ENCODE peak calls at places on chromosomes 3 and 15, in eight cellular contexts. E is COR-L47; T is CD4-positive, alpha-beta memory T cell; L is stimulated activated naive CD8-positive, alpha-beta T cell treated with anti-CD3 and anti-CD28 coated beads, Interleukin-15, amount 100 ng/mL, for 72 hours; N is NCI-H345; J is suprapubic skin; W is foreskin fibroblast; D is NCI-H1092. P is an unnamed sample.

GRCh38 chr3:124800511-124801374 is 70.5 kb downstream of the UMPS start:
- DNase-seq in T (no peak), L (no peak), D (peak; percentile 67), J (no peak), E (peak; percentile 91), N (peak; percentile 38), W (no peak), P (no peak)

GRCh38 chr15:52559583-52559982 is 9.2 kb downstream of the ARPP19 start:
- DNase-seq in N (no peak), E (no peak), W (no peak), D (no peak), J (no peak), T (no peak), L (no peak), P (no peak)

GRCh38 chr15:60646595-60646994 is 167.7 kb upstream of the ICE2 start:
- DNase-seq in T (no peak), E (no peak), N (no peak), D (no peak), L (no peak), J (no peak), W (no peak), P (no peak)

GRCh38 chr3:132870596-132870995 is 148.4 kb upstream of the NPHP3 start:
- DNase-seq in N (peak; percentile 79), L (no peak), J (no peak), W (no peak), D (peak; percentile 78), T (no peak), E (peak; percentile 22), P (no peak)

GRCh38 chr15:98561169-98561941 is 87.0 kb upstream of the IGF1R start:
- DNase-seq in L (no peak), T (no peak), E (no peak), N (no peak), J (no peak), W (no peak), D (no peak), P (no peak)

GRCh38 chr3:79247367-79248103 is 520.3 kb downstream of the ROBO1 start:
- DNase-seq in W (peak; percentile 37), D (no peak), N (no peak), L (no peak), J (no peak), E (no peak), T (no peak), P (no peak)

GRCh38 chr3:131840151-131840797 is 194.5 kb downstream of the CPNE4 start:
- DNase-seq in D (no peak), L (no peak), T (no peak), J (no peak), N (no peak), W (no peak), E (no peak), P (no peak)

GRCh38 chr15:85458764-85459163 is 78.4 kb downstream of the AKAP13 start:
- DNase-seq in J (no peak), W (no peak), D (no peak), N (no peak), T (no peak), E (no peak), L (no peak), P (no peak)

GRCh38 chr3:125433611-125434041 is 58.5 kb upstream of the ZNF148 start:
- DNase-seq in D (no peak), L (no peak), E (no peak), W (no peak), J (no peak), N (no peak), T (no peak), P (no peak)

GRCh38 chr3:194876403-194877165 is 190.9 kb downstream of the FAM43A start:
- DNase-seq in J (peak; percentile 72), L (no peak), W (no peak), D (no peak), E (no peak), T (no peak), N (no peak), P (peak; percentile 86)

GRCh38 chr15:76982756-76983155 is 12.2 kb upstream of the PSTPIP1 start:
- DNase-seq in N (no peak), J (no peak), D (no peak), L (no peak), W (no peak), E (no peak), T (no peak), P (peak; percentile 51)

GRCh38 chr15:85757073-85757938 is 37.4 kb downstream of the KLHL25 start:
- DNase-seq in W (no peak), E (no peak), T (no peak), L (no peak), J (peak; percentile 68), D (no peak), N (no peak), P (peak; percentile 68)

GRCh38 chr15:99414755-99415731 is 150.7 kb upstream of the MEF2A start:
- DNase-seq in L (no peak), N (no peak), J (peak; percentile 71), T (no peak), W (no peak), D (no peak), E (no peak), P (peak; percentile 88)

GRCh38 chr3:23648326-23648964 is 157.3 kb upstream of the UBE2E1 start:
- DNase-seq in N (no peak), J (no peak), L (no peak), E (no peak), D (no peak), W (peak; percentile 68), T (no peak), P (no peak)

GRCh38 chr3:55801068-55801467 is 314.0 kb upstream of the WNT5A start:
- DNase-seq in T (no peak), W (no peak), L (no peak), D (no peak), J (no peak), N (no peak), E (no peak), P (no peak)

GRCh38 chr3:11720220-11721113 is 76.8 kb upstream of the VGLL4 start:
- DNase-seq in E (peak; percentile 21), N (peak; percentile 79), T (peak; percentile 65), W (peak; percentile 65), L (peak; percentile 55), D (no peak), J (peak; percentile 84), P (peak; percentile 90)

GRCh38 chr3:98343647-98344507 is 9.8 kb upstream of the OR5K4 start:
- DNase-seq in T (peak; percentile 50), D (no peak), N (no peak), W (no peak), E (peak; percentile 47), J (no peak), L (peak; percentile 30), P (no peak)

GRCh38 chr3:45112939-45113338 is 33.2 kb downstream of the CDCP1 start:
- DNase-seq in N (no peak), W (peak; percentile 66), E (no peak), L (no peak), J (no peak), T (no peak), D (no peak), P (no peak)

GRCh38 chr3:26521261-26521660 is 101.3 kb upstream of the LRRC3B start:
- DNase-seq in J (no peak), D (no peak), W (no peak), N (no peak), L (no peak), T (no peak), E (no peak), P (no peak)